ENCODE peak calls at places on chromosomes 13 and 19, in five cellular contexts. S, O, G, R and M are unnamed samples.

GRCh38 chr13:24984134-24984533 is 111.8 kb upstream of the PABPC3 start:
- DNase-seq in G (no peak), R (no peak), O (no peak), S (no peak), M (no peak)

GRCh38 chr13:38417727-38418126 is 68.1 kb downstream of the UFM1 start:
- DNase-seq in R (peak), O (peak), G (peak), S (no peak), M (peak)

GRCh38 chr13:78436311-78436710 is 167.0 kb downstream of the POU4F1 start:
- DNase-seq in R (no peak), O (no peak), G (no peak), S (no peak), M (no peak)

GRCh38 chr13:62162860-62163259 is 747.2 kb upstream of the PCDH20 start:
- DNase-seq in G (no peak), S (no peak), R (no peak), O (no peak), M (no peak)

GRCh38 chr13:113086031-113086750 is 19.4 kb upstream of the F7 start:
- DNase-seq in R (peak), S (no peak), O (no peak), G (peak), M (no peak)

GRCh38 chr19:14554382-14554812 is 17.5 kb downstream of the NDUFB7 start:
- DNase-seq in S (no peak), G (no peak), O (no peak), R (no peak), M (no peak)

GRCh38 chr13:50608357-50608756 is 235.1 kb downstream of the DLEU7 start:
- DNase-seq in G (no peak), R (no peak), S (no peak), O (no peak), M (peak)

GRCh38 chr13:31968473-31968872 is 63.1 kb upstream of the FRY start:
- DNase-seq in S (no peak), G (no peak), O (no peak), R (no peak), M (no peak)

GRCh38 chr19:1766800-1767352 is 13.6 kb downstream of the ONECUT3 start:
- DNase-seq in G (no peak), R (no peak), O (no peak), S (peak), M (no peak)

GRCh38 chr19:48914181-48914580 is 14.1 kb downstream of the NUCB1 start:
- DNase-seq in R (no peak), S (no peak), G (no peak), O (no peak), M (no peak)

GRCh38 chr13:109468123-109468522 is 318.3 kb downstream of the IRS2 start:
- DNase-seq in O (no peak), S (no peak), R (no peak), G (no peak), M (no peak)

GRCh38 chr19:47660435-47660832 is 51.5 kb downstream of the BICRA start:
- DNase-seq in O (no peak), R (no peak), S (no peak), G (no peak), M (no peak)

GRCh38 chr13:77530870-77531269 is 4.6 kb upstream of the SCEL start:
- DNase-seq in R (no peak), G (no peak), O (no peak), S (no peak), M (no peak)

GRCh38 chr19:14733574-14733973 is 43.7 kb downstream of the ZNF333 start:
- DNase-seq in G (no peak), R (no peak), O (no peak), S (no peak), M (no peak)

GRCh38 chr19:12757544-12758274 is 6.1 kb downstream of the BEST2 start:
- DNase-seq in R (peak), S (peak), G (peak), O (peak), M (peak)

GRCh38 chr13:61770697-61771096 is 355.0 kb upstream of the PCDH20 start:
- DNase-seq in R (no peak), G (no peak), O (no peak), S (no peak), M (no peak)

GRCh38 chr13:75541287-75541686 is 3.6 kb upstream of the COMMD6 start:
- DNase-seq in R (no peak), G (peak), O (no peak), S (no peak), M (no peak)

GRCh38 chr19:46299004-46299509 is 2.2 kb downstream of the HIF3A start:
- DNase-seq in S (peak), O (peak), R (peak), G (peak), M (peak)

GRCh38 chr13:73339086-73339485 is 280.3 kb downstream of the KLF5 start:
- DNase-seq in G (no peak), O (no peak), R (peak), S (no peak), M (no peak)

GRCh38 chr13:112723771-112724170 is 33.9 kb downstream of the ATP11A start:
- DNase-seq in S (no peak), G (no peak), O (no peak), R (no peak), M (no peak)

GRCh38 chr19:42076375-42076944 is 494 bp downstream of the ZNF574 start:
- DNase-seq in O (no peak), G (no peak), S (peak), R (no peak), M (peak)

GRCh38 chr13:99390601-99391000 is 83.4 kb upstream of the GPR183 start:
- DNase-seq in G (no peak), O (no peak), S (no peak), R (no peak), M (no peak)

GRCh38 chr19:40398417-40399056 is 8.6 kb upstream of the HIPK4 start:
- DNase-seq in S (no peak), O (peak), G (no peak), R (peak), M (no peak)

GRCh38 chr19:39765091-39766076 is 13.3 kb upstream of the LEUTX start:
- DNase-seq in G (peak), S (peak), O (peak), R (peak), M (peak)

GRCh38 chr13:114009590-114010400 is 35.9 kb upstream of the C13orf46 start:
- DNase-seq in R (no peak), G (no peak), O (no peak), S (no peak), M (no peak)

GRCh38 chr13:23883255-23883654 is 5.9 kb downstream of the MIPEP start:
- DNase-seq in G (no peak), S (no peak), O (no peak), R (no peak), M (no peak)

GRCh38 chr13:23889598-23890224 is 511 bp upstream of the MIPEP start:
- DNase-seq in S (no peak), R (peak), O (peak), G (no peak), M (peak)

DNA sequence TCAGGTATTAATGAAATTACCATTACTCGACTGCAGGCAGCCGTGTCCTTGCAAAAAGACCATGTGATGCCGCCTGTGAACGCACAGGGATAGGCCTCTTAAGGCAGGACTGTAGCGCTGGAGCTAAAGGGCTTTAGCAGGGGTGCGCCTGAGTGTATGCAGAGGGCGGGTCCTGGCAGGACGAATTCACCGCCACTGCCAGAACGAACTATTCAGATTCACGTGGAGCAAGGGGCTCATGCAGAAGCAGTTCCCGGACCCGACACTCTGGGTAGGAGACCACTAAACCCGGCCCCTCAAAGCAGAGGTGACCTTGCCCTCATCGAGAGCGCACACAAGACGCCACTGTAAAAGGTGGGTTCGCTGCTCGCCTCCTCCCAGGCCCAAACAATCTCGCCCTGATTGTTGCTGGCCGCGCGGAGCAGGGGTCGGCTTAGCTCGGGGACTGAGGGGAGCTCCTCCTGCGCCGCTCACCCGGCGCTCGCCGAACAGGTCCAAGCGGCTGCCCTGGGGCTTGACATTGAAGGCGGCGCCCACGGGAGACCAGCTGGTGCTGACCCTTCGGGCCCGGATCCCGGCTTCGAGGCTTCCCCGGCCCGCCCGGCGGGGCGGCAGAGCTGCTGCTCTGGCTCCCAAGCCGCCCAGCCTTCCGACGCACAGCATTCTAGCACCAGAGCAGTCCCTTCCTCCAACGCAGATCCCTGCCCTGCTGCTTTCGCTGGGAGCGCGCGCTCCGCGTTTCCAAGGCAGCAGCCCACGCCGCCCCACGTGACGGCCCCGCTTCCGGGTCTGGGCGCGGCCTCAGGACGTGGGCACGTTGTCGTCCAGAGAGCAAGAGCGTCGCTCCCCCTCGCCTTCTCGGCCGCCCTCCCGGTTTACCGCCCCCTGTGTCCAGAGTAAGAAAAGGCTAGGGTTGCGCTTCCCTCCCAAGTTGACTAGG is at the start of gene MIPEP:
- DNase-seq in R (peak), S (peak), O (peak), G (peak), M (peak)
- H3K9ac ChIP-seq in R (peak), S (peak), O (peak), G (peak), M (peak)

GRCh38 chr13:44141213-44141724 is 232.4 kb upstream of the SERP2 start:
- DNase-seq in R (no peak), S (no peak), O (no peak), G (no peak), M (no peak)

GRCh38 chr13:44141725-44142539 is 231.7 kb upstream of the SERP2 start:
- DNase-seq in O (peak), R (peak), S (peak), G (peak), M (peak)

GRCh38 chr13:44142540-44142867 is 231.1 kb upstream of the SERP2 start:
- DNase-seq in R (no peak), O (peak), G (no peak), S (no peak), M (no peak)

GRCh38 chr13:44140146-44140545 is 233.5 kb upstream of the SERP2 start:
- DNase-seq in O (no peak), S (no peak), G (no peak), R (no peak), M (no peak)

DNA sequence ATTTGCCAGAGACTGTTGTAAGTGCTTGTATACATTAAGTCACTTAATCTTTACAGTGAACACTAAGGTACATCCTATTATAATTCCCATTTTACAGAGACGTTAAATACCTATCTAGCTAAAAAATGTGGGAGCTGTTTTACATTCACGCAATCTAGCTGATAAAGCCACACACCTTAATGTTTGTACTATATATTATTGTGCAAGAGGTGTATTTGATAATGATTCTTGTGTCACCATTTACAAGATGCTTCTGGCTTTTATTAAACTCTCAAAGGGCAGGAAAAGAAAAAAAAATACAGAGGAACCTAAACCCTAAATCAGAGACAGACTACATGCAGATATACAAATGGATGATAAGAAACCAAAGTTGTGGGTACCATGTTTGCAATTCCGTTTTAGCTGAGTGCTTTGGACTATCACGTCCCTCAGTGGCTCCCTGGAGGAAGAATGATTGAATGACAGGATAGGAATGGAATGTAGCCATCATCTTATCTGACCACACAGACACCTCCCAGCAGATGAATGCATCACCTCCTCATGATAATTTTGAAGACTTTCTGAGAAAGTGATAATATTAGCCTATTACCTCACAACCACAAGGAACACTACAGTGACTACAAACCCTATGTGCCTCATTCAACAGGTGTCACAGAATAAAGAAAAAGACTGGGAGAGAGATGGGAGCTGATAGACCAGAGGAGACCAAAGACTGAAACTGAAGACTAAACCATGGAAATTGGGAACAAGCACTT is 230.5 kb upstream of the SERP2 start:
- DNase-seq in R (peak), O (no peak), S (no peak), G (peak), M (peak)
- H2AFZ ChIP-seq in R (peak), O (peak), S (peak), G (no peak), M (no peak)

GRCh38 chr13:40438999-40439797 is 227.2 kb downstream of the FOXO1 start:
- DNase-seq in O (no peak), G (no peak), R (peak), S (no peak), M (peak)

GRCh38 chr13:40442191-40442590 is 224.2 kb downstream of the FOXO1 start:
- DNase-seq in G (no peak), S (no peak), R (no peak), O (no peak), M (no peak)

GRCh38 chr13:40438022-40438692 is 228.3 kb downstream of the FOXO1 start:
- DNase-seq in O (no peak), S (no peak), R (peak), G (no peak), M (no peak)

GRCh38 chr13:40440990-40441820 is 225.2 kb downstream of the FOXO1 start:
- DNase-seq in G (no peak), R (peak), O (peak), S (no peak), M (peak)

DNA sequence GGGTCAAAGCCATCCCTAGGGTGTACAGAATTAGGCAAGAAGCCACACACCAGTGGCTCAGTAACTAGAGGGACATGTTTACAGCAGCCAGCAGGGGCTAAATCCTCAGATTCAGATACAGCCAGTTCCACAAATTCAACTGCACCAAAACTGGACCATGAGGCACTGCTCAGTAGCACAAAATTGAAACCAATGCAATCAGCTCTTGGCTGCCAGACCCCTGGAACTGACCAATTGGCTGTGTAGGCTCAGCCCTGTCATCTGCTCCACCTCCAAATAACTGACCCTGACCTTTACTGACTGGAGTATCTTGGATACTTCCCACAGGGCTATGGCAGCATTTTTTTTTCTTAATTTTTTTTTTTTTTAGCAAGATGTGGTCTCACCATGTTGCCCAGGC is 226.5 kb downstream of the FOXO1 start:
- DNase-seq in G (no peak), O (no peak), S (no peak), R (no peak), M (no peak)
- H3K9ac ChIP-seq in G (no peak), O (no peak), S (no peak), R (no peak), M (no peak)

GRCh38 chr13:94968757-94969086 is 256.4 kb upstream of the SOX21 start:
- DNase-seq in G (no peak), R (no peak), S (no peak), O (no peak), M (peak)

GRCh38 chr13:94972262-94972661 is 259.9 kb upstream of the SOX21 start:
- DNase-seq in R (no peak), S (no peak), O (no peak), G (no peak), M (no peak)

GRCh38 chr13:94967183-94968039 is 255.1 kb upstream of the SOX21 start:
- DNase-seq in G (no peak), O (peak), R (peak), S (no peak), M (peak)

GRCh38 chr13:94968040-94968756 is 255.9 kb upstream of the SOX21 start:
- DNase-seq in G (no peak), S (no peak), R (peak), O (peak), M (peak)

GRCh38 chr13:94966380-94966779 is 254.0 kb upstream of the SOX21 start:
- DNase-seq in S (no peak), O (peak), G (no peak), R (no peak), M (no peak)
- H2AFZ ChIP-seq in S (no peak), O (no peak), G (no peak), R (no peak), M (no peak)

GRCh38 chr19:4060621-4061177 is 6.0 kb downstream of the ZBTB7A start:
- DNase-seq in G (no peak), S (no peak), O (no peak), R (no peak), M (no peak)
- H3K9ac ChIP-seq in G (no peak), S (no peak), O (no peak), R (peak), M (peak)